ENCODE peak calls at places on chromosomes 3 and 15, in eight cellular contexts. F is WERI-Rb-1, X is lower lobe of right lung, S is H9, K is left ventricle myocardium inferior, Z is stomach, O is A549, E is right cardiac atrium. M is an unnamed sample.

GRCh38 chr3:9074079-9074478 is 110.8 kb upstream of the RAD18 start:
- DNase-seq in K (no peak), S (no peak), O (no peak), X (no peak), Z (no peak), E (no peak), F (no peak), M (no peak)

GRCh38 chr3:131224886-131225550 is 156.6 kb upstream of the NUDT16 start:
- DNase-seq in Z (no peak), X (no peak), K (no peak), F (no peak), S (no peak), O (no peak), E (no peak), M (no peak)

GRCh38 chr3:60598668-60599067 is 652.6 kb downstream of the FHIT start:
- DNase-seq in K (no peak), X (no peak), Z (no peak), S (no peak), E (no peak), O (no peak), F (no peak), M (no peak)

GRCh38 chr3:23966308-23966707 is 21.2 kb downstream of the NR1D2 start:
- DNase-seq in E (no peak), Z (no peak), K (no peak), O (no peak), S (no peak), F (no peak), X (no peak), M (no peak)

GRCh38 chr3:38039101-38039898 is at the start of gene DLEC1:
- DNase-seq in O (no peak), X (peak; percentile 91), K (peak; percentile 68), S (peak; percentile 87), F (peak; percentile 45), E (peak; percentile 92), Z (peak; percentile 77), M (no peak)

GRCh38 chr15:51046799-51047449 is 47.8 kb downstream of the TNFAIP8L3 start:
- DNase-seq in X (no peak), O (no peak), E (peak; percentile 76), Z (peak; percentile 30), K (peak; percentile 21), F (no peak), S (no peak), M (peak; percentile 11)

GRCh38 chr3:67405193-67405592 is 249.2 kb downstream of the SUCLG2 start:
- DNase-seq in F (no peak), Z (no peak), O (no peak), E (no peak), S (no peak), X (no peak), K (no peak), M (no peak)

GRCh38 chr3:188271226-188271894 is 117.4 kb downstream of the LPP start:
- DNase-seq in O (no peak), S (no peak), E (no peak), X (no peak), Z (no peak), F (no peak), K (no peak), M (no peak)

GRCh38 chr15:31577103-31577502 is 250.5 kb downstream of the KLF13 start:
- DNase-seq in O (no peak), X (no peak), K (no peak), Z (no peak), E (no peak), F (no peak), S (no peak), M (no peak)

GRCh38 chr3:32175607-32176197 is 62.8 kb upstream of the CMTM8 start:
- DNase-seq in X (no peak), F (peak; percentile 51), Z (peak; percentile 49), O (peak; percentile 75), E (no peak), K (no peak), S (peak; percentile 52), M (peak; percentile 11)

GRCh38 chr3:105260385-105260784 is 106.3 kb upstream of the ALCAM start:
- DNase-seq in O (no peak), F (no peak), E (no peak), S (no peak), X (no peak), K (no peak), Z (no peak), M (no peak)

GRCh38 chr15:78419331-78419730 is 18.7 kb upstream of the IREB2 start:
- DNase-seq in K (no peak), X (no peak), F (no peak), S (no peak), O (no peak), Z (no peak), E (no peak), M (no peak)

GRCh38 chr15:78420766-78421165 is 17.2 kb upstream of the IREB2 start:
- DNase-seq in S (no peak), X (no peak), O (no peak), F (no peak), Z (no peak), E (no peak), K (no peak), M (no peak)

GRCh38 chr15:78421241-78421994 is 16.6 kb upstream of the IREB2 start:
- DNase-seq in Z (no peak), E (no peak), F (no peak), S (no peak), X (no peak), O (no peak), K (no peak), M (no peak)

GRCh38 chr15:78418681-78419080 is 19.3 kb upstream of the IREB2 start:
- DNase-seq in Z (no peak), S (no peak), O (no peak), X (no peak), E (no peak), F (no peak), K (no peak), M (no peak)

GRCh38 chr15:78420220-78420619 is 17.8 kb upstream of the IREB2 start:
- DNase-seq in F (no peak), E (no peak), X (no peak), Z (no peak), O (no peak), K (no peak), S (no peak), M (no peak)
- H3K27ac ChIP-seq in F (no peak overlapping the region), E (no peak overlapping the region), X (no peak overlapping the region), Z (no peak overlapping the region), O (no peak overlapping the region), K (no peak overlapping the region), S (no peak overlapping the region), M (no peak overlapping the region)

GRCh38 chr3:156535162-156535627 is 19.7 kb downstream of the SSR3 start:
- DNase-seq in S (no peak), X (peak; percentile 55), F (no peak), E (peak; percentile 71), K (peak; percentile 52), Z (peak; percentile 29), O (peak; percentile 87), M (no peak)
- H3K27ac ChIP-seq in S (no peak overlapping the region), X (peak overlapping the region; percentile 4), F (no peak overlapping the region), E (peak overlapping the region; percentile 87), K (peak overlapping the region; percentile 79), Z (peak overlapping the region; percentile 69), O (peak overlapping the region; percentile 73), M (peak overlapping the region; percentile 78)

DNA sequence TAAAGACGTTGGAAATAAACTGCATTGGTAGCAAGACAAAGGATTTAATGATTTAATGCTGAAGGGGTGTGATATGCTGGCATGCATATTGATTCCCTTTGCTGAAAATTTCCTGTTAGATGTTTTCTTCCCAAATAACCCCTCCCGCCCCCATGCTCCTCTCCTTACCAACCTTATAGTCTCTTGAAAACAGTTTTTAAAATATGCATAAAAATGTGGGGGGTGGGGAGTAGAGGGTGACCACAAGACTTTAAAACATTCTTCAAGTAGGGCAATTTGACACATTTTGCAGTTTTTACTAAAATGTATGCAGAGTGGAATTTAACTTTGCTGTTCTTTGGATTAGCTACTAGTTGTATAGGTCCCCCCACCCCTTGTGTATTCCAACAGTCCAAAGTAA is 887 bp downstream of the RARB start:
- DNase-seq in E (no peak), S (no peak), K (no peak), O (no peak), Z (no peak), F (no peak), X (no peak), M (no peak)
- H3K27ac ChIP-seq in E (no peak overlapping the region), S (no peak overlapping the region), K (peak overlapping the region; percentile 96), O (peak overlapping the region; percentile 92), Z (peak overlapping the region; percentile 89), F (no peak overlapping the region), X (peak overlapping the region; percentile 85), M (peak overlapping the region; percentile 86)

GRCh38 chr3:69998759-69999158 is 774 bp upstream of the SAMMSON start:
- DNase-seq in F (no peak), O (no peak), X (no peak), S (no peak), Z (peak; percentile 33), E (no peak), K (no peak), M (no peak)
- H3K27ac ChIP-seq in F (no peak overlapping the region), O (no peak overlapping the region), X (peak overlapping the region; percentile 12), S (no peak overlapping the region), Z (peak overlapping the region; percentile 77), E (no peak overlapping the region), K (peak overlapping the region; percentile 28), M (peak overlapping the region; percentile 96)